ENCODE peak calls at places on chromosomes 4 and X, in seven cellular contexts. I, T, J, M, C, S and L are unnamed samples. For H3K27me3, the result is how much of the 10 kb centered on the place peaks cover.

GRCh38 chr4:124694961-124695598 is 17.5 kb downstream of the ANKRD50 start:
- DNase-seq in I (no peak), T (no peak), J (no peak), M (no peak), C (no peak), S (no peak), L (no peak)

GRCh38 chr4:113604955-113605354 is 156.6 kb downstream of the CAMK2D start:
- DNase-seq in I (no peak), T (no peak), J (no peak), M (no peak), C (no peak), S (no peak), L (no peak)

GRCh38 chrX:96372313-96373046 is 312.2 kb upstream of the DIAPH2 start:
- DNase-seq in I (no peak), T (no peak), J (no peak), M (peak), C (peak), S (no peak), L (no peak)

GRCh38 chr4:41204400-41204978 is 9.9 kb downstream of the APBB2 start:
- DNase-seq in I (no peak), T (no peak), J (no peak), M (no peak), C (peak), S (no peak), L (no peak)

GRCh38 chr4:24850669-24851068 is 55.3 kb downstream of the SOD3 start:
- DNase-seq in I (no peak), T (no peak), J (no peak), M (no peak), C (peak), S (peak), L (no peak)

GRCh38 chrX:133444952-133445831 is 29.9 kb upstream of the GPC4 start:
- DNase-seq in I (no peak), T (no peak), J (peak), M (peak), C (peak), S (no peak), L (no peak)

GRCh38 chr4:123024710-123025109 is 102.3 kb upstream of the NUDT6 start:
- DNase-seq in I (no peak), T (no peak), J (no peak), M (no peak), C (no peak), S (no peak), L (no peak)

GRCh38 chr4:112302320-112303274 is 5.4 kb downstream of the ALPK1 start:
- DNase-seq in I (no peak), T (no peak), J (no peak), M (peak), C (no peak), S (no peak), L (no peak)

GRCh38 chr4:176810481-176811249 is 17.9 kb upstream of the VEGFC start:
- DNase-seq in I (no peak), T (no peak), J (no peak), M (no peak), C (no peak), S (no peak), L (no peak)

GRCh38 chrX:20218809-20219505 is 47.8 kb downstream of the RPS6KA3 start:
- DNase-seq in I (no peak), T (no peak), J (peak), M (peak), C (no peak), S (peak), L (no peak)

GRCh38 chrX:45596190-45596808 is 395.6 kb upstream of the DIPK2B start:
- DNase-seq in I (no peak), T (no peak), J (no peak), M (peak), C (no peak), S (no peak), L (no peak)

GRCh38 chrX:30910124-30910860 is 21.2 kb upstream of the TAB3 start:
- DNase-seq in I (peak), T (no peak), J (no peak), M (no peak), C (peak), S (no peak), L (no peak)

GRCh38 chr4:4364486-4365208 is 22.3 kb upstream of the NSG1 start:
- DNase-seq in I (no peak), T (no peak), J (no peak), M (no peak), C (no peak), S (no peak), L (no peak)

GRCh38 chrX:47226531-47227333 is 6.1 kb upstream of the USP11 start:
- DNase-seq in I (no peak), T (peak), J (no peak), M (no peak), C (no peak), S (peak), L (no peak)

GRCh38 chr4:80788798-80789197 is 241.7 kb upstream of the BMP3 start:
- DNase-seq in I (no peak), T (no peak), J (no peak), M (peak), C (peak), S (no peak), L (no peak)

GRCh38 chrX:23907106-23907495 is 637 bp downstream of the APOO start:
- DNase-seq in I (no peak), T (no peak), J (no peak), M (no peak), C (no peak), S (no peak), L (no peak)

GRCh38 chr4:84166486-84166885 is 332.6 kb downstream of the NKX6-1 start:
- DNase-seq in I (no peak), T (no peak), J (no peak), M (no peak), C (no peak), S (no peak), L (no peak)

GRCh38 chr4:84171871-84172270 is 327.2 kb downstream of the NKX6-1 start:
- DNase-seq in I (no peak), T (no peak), J (no peak), M (no peak), C (no peak), S (no peak), L (no peak)

GRCh38 chr4:84167089-84167488 is 332.0 kb downstream of the NKX6-1 start:
- DNase-seq in I (no peak), T (no peak), J (no peak), M (no peak), C (no peak), S (no peak), L (no peak)

GRCh38 chr4:84167579-84167978 is 331.5 kb downstream of the NKX6-1 start:
- DNase-seq in I (no peak), T (no peak), J (no peak), M (no peak), C (no peak), S (no peak), L (no peak)
- H3K27me3 ChIP-seq in I (under half), T (under half), J (under half), M (under half), C (under half), S (under half), L (under half)

DNA sequence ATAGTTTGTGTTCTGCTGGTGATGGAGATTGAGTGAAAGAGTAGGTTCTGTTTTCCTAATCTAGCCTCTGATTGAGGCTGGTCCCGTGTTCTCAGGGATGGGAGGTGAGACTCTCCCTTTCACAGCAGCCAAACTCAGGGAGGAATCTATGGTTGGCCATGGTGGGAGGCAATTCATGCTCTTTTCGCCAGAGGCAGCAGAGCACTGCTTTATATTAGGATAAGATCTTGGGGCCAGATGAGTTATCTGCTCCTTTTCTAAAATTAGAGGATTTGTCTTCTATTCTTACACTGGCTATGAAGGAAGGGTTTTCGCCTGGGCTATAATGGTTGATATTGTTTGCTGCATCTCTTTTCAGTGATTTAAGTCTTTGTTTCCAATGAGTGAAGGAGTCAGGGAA is 63.9 kb upstream of the NLGN4X start:
- DNase-seq in I (no peak), T (no peak), J (no peak), M (no peak), C (no peak), S (no peak), L (no peak)
- H3K4me3 ChIP-seq in I (no peak), T (no peak), J (no peak), M (no peak), C (no peak), S (no peak), L (no peak)

DNA sequence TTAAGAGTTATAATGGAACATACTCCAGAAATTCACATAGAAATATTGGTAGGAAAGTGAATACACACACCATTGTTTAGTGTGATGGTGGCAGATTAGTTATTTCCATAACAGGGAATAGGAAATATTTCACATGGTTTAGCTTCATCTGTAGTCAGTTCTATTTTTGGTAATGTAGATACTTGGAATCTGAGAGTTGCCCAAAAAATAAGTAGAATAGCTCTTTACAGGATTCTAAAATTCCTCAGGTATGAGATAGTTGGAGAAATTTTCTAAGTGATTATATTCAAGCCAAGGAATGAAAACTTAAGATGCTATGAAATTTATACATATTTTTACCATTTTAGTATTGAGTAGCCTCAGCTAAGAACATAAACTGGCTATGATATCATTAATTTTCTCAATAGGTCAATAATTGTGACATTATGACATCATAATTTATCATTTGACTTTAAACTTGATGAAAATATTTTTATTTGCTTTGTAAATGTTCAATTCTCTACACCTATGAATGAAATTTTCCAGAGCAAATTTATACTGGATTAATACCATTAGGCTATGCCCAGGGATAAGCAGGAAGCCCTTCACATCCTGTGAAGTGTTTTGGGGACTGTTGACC is 35.8 kb downstream of the CPEB2 start:
- DNase-seq in I (no peak), T (no peak), J (no peak), M (no peak), C (peak), S (no peak), L (no peak)
- H3K27ac ChIP-seq in I (no peak), T (peak), J (no peak), M (no peak), C (no peak), S (peak), L (no peak)

GRCh38 chr4:1164444-1164843 is 7.9 kb downstream of the SPON2 start:
- DNase-seq in I (no peak), T (no peak), J (no peak), M (no peak), C (no peak), S (no peak), L (no peak)
- H3K27me3 ChIP-seq in I (under half), T (under half), J (under half), M (under half), C (under half), S (under half), L (under half)

DNA sequence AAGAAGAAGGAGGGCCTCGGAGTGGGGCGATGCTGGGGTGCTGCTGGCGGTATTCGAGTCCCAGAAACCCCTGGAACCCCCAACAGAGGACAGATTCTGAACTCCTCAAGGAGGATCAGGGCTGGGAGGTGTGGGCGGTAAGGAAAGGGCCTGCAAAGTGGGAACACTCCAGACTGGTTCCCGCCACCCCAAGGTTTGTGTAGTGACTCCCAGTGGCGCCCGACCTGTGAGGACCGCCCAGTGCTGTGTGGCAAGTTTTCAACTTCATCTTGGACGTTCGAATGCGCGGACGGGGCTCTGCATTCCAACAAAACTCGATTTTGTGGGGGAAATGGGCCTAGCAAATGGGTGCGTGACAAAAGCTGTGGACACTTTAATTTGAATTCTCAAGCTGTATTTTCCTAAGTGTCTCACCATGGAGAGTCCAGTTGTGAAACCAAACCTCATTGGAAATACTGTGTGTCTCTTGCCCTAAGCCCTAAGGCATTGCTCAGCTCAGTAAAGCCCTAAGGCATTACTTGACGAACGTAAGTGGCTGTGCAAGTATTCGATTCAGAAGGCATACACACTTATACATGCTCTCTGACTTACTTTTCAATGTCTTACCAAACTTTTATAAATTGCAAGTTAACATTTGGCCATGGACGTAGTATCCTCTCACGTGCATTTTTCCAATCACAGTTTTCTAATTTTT is 27.4 kb upstream of the XAGE1B start:
- DNase-seq in I (no peak), T (no peak), J (no peak), M (no peak), C (no peak), S (no peak), L (no peak)
- H3K4me3 ChIP-seq in I (no peak), T (no peak), J (no peak), M (no peak), C (no peak), S (no peak), L (no peak)

GRCh38 chr4:62271107-62271506 is 1071.0 kb downstream of the ADGRL3 start:
- DNase-seq in I (no peak), T (no peak), J (no peak), M (no peak), C (no peak), S (no peak), L (no peak)

GRCh38 chr4:62269918-62270317 is 1069.8 kb downstream of the ADGRL3 start:
- DNase-seq in I (no peak), T (no peak), J (no peak), M (no peak), C (no peak), S (no peak), L (no peak)

GRCh38 chr4:62279689-62280088 is 1079.6 kb downstream of the ADGRL3 start:
- DNase-seq in I (no peak), T (no peak), J (no peak), M (no peak), C (no peak), S (no peak), L (no peak)

GRCh38 chr4:62274782-62275181 is 1074.7 kb downstream of the ADGRL3 start:
- DNase-seq in I (no peak), T (no peak), J (no peak), M (no peak), C (no peak), S (no peak), L (no peak)

GRCh38 chr4:62275470-62275869 is 1075.3 kb downstream of the ADGRL3 start:
- DNase-seq in I (no peak), T (no peak), J (no peak), M (no peak), C (no peak), S (no peak), L (no peak)
- H3K27ac ChIP-seq in I (no peak), T (no peak), J (no peak), M (no peak), C (no peak), S (no peak), L (no peak)

DNA sequence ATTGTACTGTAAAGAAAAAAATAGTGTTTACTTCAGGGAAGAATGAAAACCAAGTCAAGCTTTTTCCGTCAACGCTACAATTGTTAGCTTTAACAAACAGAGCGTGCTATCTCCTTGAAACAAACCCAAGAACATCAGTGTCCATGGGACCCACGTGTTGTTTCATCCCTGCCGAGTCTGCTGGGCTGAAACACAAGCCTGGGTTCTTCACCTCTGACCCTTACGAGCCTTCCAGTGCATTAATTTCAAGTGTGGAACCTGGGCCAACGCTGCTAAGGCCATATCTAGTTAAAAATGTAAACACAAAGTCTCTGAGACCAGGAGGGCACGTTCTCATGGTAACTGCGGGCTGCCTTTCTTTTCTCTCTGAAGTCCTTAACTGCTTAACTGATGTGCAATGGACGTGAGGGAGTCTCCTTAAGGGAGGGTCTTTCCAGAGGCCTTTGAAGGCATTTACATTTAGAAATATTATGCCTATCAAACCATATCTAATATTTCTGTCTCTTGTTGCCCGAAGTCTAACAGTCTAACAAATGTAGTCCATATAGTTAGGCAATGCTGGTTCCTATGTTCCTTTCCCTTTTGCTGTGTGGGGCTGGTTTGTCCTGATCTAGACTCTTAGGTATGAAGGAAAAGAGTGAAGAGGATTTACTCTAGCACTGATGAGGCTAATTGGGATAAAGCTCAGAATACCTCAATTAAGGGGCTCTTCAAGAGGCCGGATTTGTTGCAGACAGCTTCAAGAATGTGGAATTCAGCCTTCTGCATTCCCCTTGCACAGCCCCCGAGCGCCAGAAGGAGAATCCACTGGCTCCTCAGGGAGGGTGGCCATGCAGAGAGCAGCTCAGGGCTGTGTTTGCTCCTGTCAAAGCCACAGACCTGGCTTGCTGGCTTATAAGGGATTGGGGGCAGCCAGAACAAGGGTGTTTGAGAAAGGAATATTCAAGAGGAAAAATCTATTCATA is 36.5 kb downstream of the ING2 start:
- DNase-seq in I (no peak), T (no peak), J (no peak), M (no peak), C (peak), S (no peak), L (no peak)
- H3K27me3 ChIP-seq in I (under half), T (under half), J (under half), M (under half), C (under half), S (under half), L (under half)

DNA sequence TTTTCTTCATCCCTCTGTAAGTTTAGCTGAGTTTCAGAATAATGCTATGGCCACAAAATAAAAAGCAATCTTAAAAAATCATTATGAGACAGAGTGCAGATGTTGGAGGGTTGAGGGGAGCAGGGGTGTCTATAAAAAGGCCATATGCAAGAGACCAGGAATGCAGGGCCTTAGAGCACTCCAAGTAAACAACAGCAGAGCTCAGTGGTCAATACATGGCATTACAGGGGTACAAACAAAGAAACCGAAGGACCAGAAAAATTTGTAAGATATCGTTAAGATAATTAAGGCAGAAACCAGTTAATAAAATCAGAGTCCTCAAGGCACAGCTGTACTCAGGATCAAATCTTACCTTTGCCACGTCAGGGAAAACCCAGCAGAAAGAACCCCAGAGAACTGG is 28.4 kb upstream of the NDST3 start:
- DNase-seq in I (no peak), T (no peak), J (no peak), M (no peak), C (no peak), S (no peak), L (no peak)
- H3K4me3 ChIP-seq in I (no peak), T (no peak), J (no peak), M (no peak), C (no peak), S (no peak), L (no peak)

GRCh38 chr4:38160487-38161207 is 200.4 kb downstream of the PTTG2 start:
- DNase-seq in I (peak), T (no peak), J (peak), M (peak), C (peak), S (peak), L (no peak)
- H3K27ac ChIP-seq in I (no peak), T (no peak), J (peak), M (peak), C (peak), S (peak), L (peak)